ENCODE peak calls at places on chromosomes 6 and 20, in seven cellular contexts. W is cardiac fibroblast; I is NCI-H1105; U is activated T-helper 1 cell treated with Interleukin-2 at 50 U/mL for 16 hours; P is neural crest cell; D is CD8-positive, alpha-beta memory T cell; N is brain microvascular endothelial cell. E is an unnamed sample.

GRCh38 chr6:113732384-113732966 is 124.7 kb upstream of the MARCKS start:
- DNase-seq in W (peak), I (peak), U (no peak), P (peak), D (no peak), N (no peak), E (no peak)

GRCh38 chr20:33313686-33314314 is 30.8 kb downstream of the BPIFB1 start:
- DNase-seq in W (no peak), I (no peak), U (no peak), P (no peak), D (no peak), N (no peak), E (no peak)

GRCh38 chr6:30898750-30899360 is 9.2 kb upstream of the GTF2H4 start:
- DNase-seq in W (no peak), I (no peak), U (no peak), P (no peak), D (no peak), N (no peak), E (peak)

GRCh38 chr20:17536944-17537444 is 5.8 kb upstream of the BFSP1 start:
- DNase-seq in W (peak), I (peak), U (peak), P (peak), D (peak), N (peak), E (peak)

GRCh38 chr6:107965746-107966145 is 7.7 kb upstream of the SEC63 start:
- DNase-seq in W (peak), I (no peak), U (no peak), P (no peak), D (no peak), N (no peak), E (no peak)

GRCh38 chr20:47262008-47262364 is 94.5 kb downstream of the ZMYND8 start:
- DNase-seq in W (no peak), I (no peak), U (no peak), P (no peak), D (no peak), N (no peak), E (no peak)

GRCh38 chr20:13824459-13824858 is 39.6 kb downstream of the NDUFAF5 start:
- DNase-seq in W (no peak), I (no peak), U (no peak), P (no peak), D (no peak), N (no peak), E (no peak)

GRCh38 chr20:47857994-47858557 is 72.8 kb upstream of the SULF2 start:
- DNase-seq in W (peak), I (peak), U (no peak), P (no peak), D (no peak), N (no peak), E (no peak)

GRCh38 chr6:167676000-167676665 is 150.6 kb upstream of the AFDN start:
- DNase-seq in W (peak), I (no peak), U (no peak), P (no peak), D (no peak), N (no peak), E (peak)

GRCh38 chr20:50794181-50794845 is 548 bp upstream of the BCAS4 start:
- DNase-seq in W (no peak), I (no peak), U (no peak), P (no peak), D (no peak), N (no peak), E (no peak)

GRCh38 chr20:34638532-34638931 is 38.4 kb downstream of the PIGU start:
- DNase-seq in W (no peak), I (no peak), U (no peak), P (no peak), D (no peak), N (no peak), E (no peak)

GRCh38 chr6:4281341-4282293 is 146.2 kb upstream of the ECI2 start:
- DNase-seq in W (peak), I (peak), U (no peak), P (peak), D (no peak), N (peak), E (peak)

GRCh38 chr20:2507875-2508630 is 662 bp downstream of the ZNF343 start:
- DNase-seq in W (peak), I (no peak), U (no peak), P (no peak), D (no peak), N (no peak), E (no peak)

GRCh38 chr6:168035098-168035660 is 37.7 kb downstream of the KIF25 start:
- DNase-seq in W (peak), I (peak), U (no peak), P (peak), D (no peak), N (peak), E (peak)

GRCh38 chr6:43334466-43335095 is 26.0 kb upstream of the CRIP3 start:
- DNase-seq in W (peak), I (peak), U (no peak), P (no peak), D (no peak), N (peak), E (no peak)

GRCh38 chr6:155030148-155030720 is 35.1 kb downstream of the TIAM2 start:
- DNase-seq in W (no peak), I (no peak), U (no peak), P (no peak), D (no peak), N (no peak), E (no peak)

GRCh38 chr20:10551732-10552724 is 116.9 kb downstream of the SLX4IP start:
- DNase-seq in W (no peak), I (no peak), U (no peak), P (no peak), D (no peak), N (no peak), E (no peak)

GRCh38 chr20:44180814-44181213 is 6.2 kb downstream of the JPH2 start:
- DNase-seq in W (peak), I (no peak), U (no peak), P (no peak), D (no peak), N (no peak), E (no peak)

GRCh38 chr20:13009682-13010406 is 1.1 kb downstream of the SPTLC3 start:
- DNase-seq in W (peak), I (no peak), U (no peak), P (no peak), D (no peak), N (peak), E (no peak)

GRCh38 chr6:30615958-30616810 is 859 bp downstream of the PPP1R10 start:
- DNase-seq in W (peak), I (peak), U (peak), P (peak), D (peak), N (no peak), E (no peak)

GRCh38 chr6:149484733-149485700 is at the start of gene ZC3H12D:
- DNase-seq in W (peak), I (no peak), U (peak), P (no peak), D (peak), N (peak), E (peak)

GRCh38 chr6:74409447-74409846 is 713.4 kb downstream of the CD109 start:
- DNase-seq in W (peak), I (no peak), U (no peak), P (no peak), D (no peak), N (peak), E (no peak)

GRCh38 chr6:90288404-90288803 is 8.2 kb downstream of the BACH2 start:
- DNase-seq in W (no peak), I (no peak), U (no peak), P (no peak), D (no peak), N (peak), E (no peak)

GRCh38 chr6:163416640-163417253 is 2.2 kb downstream of the QKI start:
- DNase-seq in W (peak), I (peak), U (no peak), P (peak), D (no peak), N (peak), E (no peak)

GRCh38 chr6:219019-219570 is 73.2 kb upstream of the DUSP22 start:
- DNase-seq in W (no peak), I (no peak), U (no peak), P (no peak), D (no peak), N (no peak), E (peak)

GRCh38 chr6:73409395-73409794 is 14.8 kb downstream of the DDX43 start:
- DNase-seq in W (no peak), I (no peak), U (no peak), P (no peak), D (no peak), N (no peak), E (no peak)

GRCh38 chr6:46312657-46313056 is 141.9 kb upstream of the ENPP5 start:
- DNase-seq in W (no peak), I (no peak), U (no peak), P (no peak), D (no peak), N (no peak), E (no peak)

GRCh38 chr6:39836621-39837020 is 44.4 kb downstream of the DAAM2 start:
- DNase-seq in W (peak), I (no peak), U (no peak), P (no peak), D (no peak), N (no peak), E (no peak)

GRCh38 chr20:40286991-40287531 is 402.0 kb downstream of the MAFB start:
- DNase-seq in W (no peak), I (no peak), U (no peak), P (no peak), D (no peak), N (no peak), E (peak)

GRCh38 chr20:14958626-14959025 is 621.2 kb upstream of the FLRT3 start:
- DNase-seq in W (no peak), I (no peak), U (no peak), P (no peak), D (no peak), N (no peak), E (no peak)

GRCh38 chr6:80464901-80465300 is 358.4 kb downstream of the BCKDHB start:
- DNase-seq in W (no peak), I (no peak), U (no peak), P (no peak), D (no peak), N (no peak), E (no peak)

E was measured in upper lobe of right lung.